ENCODE peak calls at places on chromosomes 4 and X, in eight cellular contexts. S is pancreas, P is mammary epithelial cell, F is vagina, A is Panc1, M is cardiac muscle cell, V is endodermal cell, K is ovary. Y is an unnamed sample.

GRCh38 chr4:73415807-73416238 is 11.7 kb downstream of the ALB start:
- DNase-seq in K (no peak), P (peak), M (no peak), F (no peak), S (no peak), A (no peak), V (no peak), Y (no peak)

GRCh38 chr4:42151568-42152506 is 618 bp downstream of the BEND4 start:
- DNase-seq in F (no peak), M (peak), K (no peak), A (no peak), P (no peak), S (peak), V (peak), Y (no peak)

GRCh38 chrX:82370978-82371646 is 1137.0 kb upstream of the POU3F4 start:
- DNase-seq in A (no peak), P (no peak), S (no peak), V (no peak), F (no peak), K (no peak), M (no peak), Y (no peak)

GRCh38 chrX:83845397-83845796 is 15.5 kb upstream of the CYLC1 start:
- DNase-seq in K (no peak), S (no peak), F (no peak), A (peak), V (peak), M (peak), P (peak), Y (no peak)

GRCh38 chrX:134764202-134764785 is 106.0 kb upstream of the PLAC1 start:
- DNase-seq in M (no peak), P (peak), F (no peak), A (peak), V (no peak), K (no peak), S (no peak), Y (no peak)

GRCh38 chr4:40200881-40201797 is 4.3 kb downstream of the RHOH start:
- DNase-seq in P (no peak), K (no peak), S (no peak), A (no peak), V (no peak), M (no peak), F (no peak), Y (peak)

GRCh38 chr4:22593933-22594332 is 78.1 kb upstream of the ADGRA3 start:
- DNase-seq in A (no peak), M (no peak), P (no peak), S (no peak), K (no peak), F (no peak), V (no peak), Y (no peak)

GRCh38 chr4:182367153-182367552 is 124.0 kb downstream of the TENM3 start:
- DNase-seq in F (no peak), S (no peak), A (no peak), K (no peak), P (no peak), M (no peak), V (no peak), Y (no peak)

GRCh38 chr4:71691416-71692073 is 92.3 kb downstream of the GC start:
- DNase-seq in V (no peak), P (no peak), F (no peak), M (no peak), S (no peak), K (no peak), A (no peak), Y (no peak)

GRCh38 chrX:37350034-37350365 is 836 bp downstream of the PRRG1 start:
- DNase-seq in V (no peak), A (no peak), K (no peak), P (peak), F (no peak), S (peak), M (no peak), Y (no peak)

GRCh38 chrX:16208601-16209000 is 41.3 kb downstream of the MAGEB17 start:
- DNase-seq in A (no peak), P (peak), V (peak), M (no peak), K (no peak), S (no peak), F (no peak), Y (no peak)

GRCh38 chrX:140050906-140051305 is 85.6 kb upstream of the CXorf66 start:
- DNase-seq in V (no peak), M (peak), S (no peak), A (no peak), P (no peak), F (no peak), K (no peak), Y (no peak)
- TF ChIP-seq CTCF in V (peak), M (peak), S (no peak), A (peak), P (peak), F (no peak), K (no peak), Y (peak)

GRCh38 chr4:86362510-86362909 is 2.7 kb upstream of the MAPK10 start:
- DNase-seq in P (no peak), K (no peak), V (no peak), A (no peak), S (no peak), M (no peak), F (no peak), Y (no peak)

GRCh38 chr4:86356831-86357230 is 3.0 kb downstream of the MAPK10 start:
- DNase-seq in M (no peak), S (no peak), V (no peak), A (no peak), P (no peak), K (no peak), F (no peak), Y (no peak)

GRCh38 chr4:86358176-86358701 is 1.6 kb downstream of the MAPK10 start:
- DNase-seq in P (no peak), M (peak), V (no peak), S (no peak), A (no peak), K (no peak), F (no peak), Y (no peak)

GRCh38 chr4:86357608-86358007 is 2.2 kb downstream of the MAPK10 start:
- DNase-seq in F (no peak), S (no peak), M (no peak), V (no peak), A (no peak), K (no peak), P (no peak), Y (no peak)

DNA sequence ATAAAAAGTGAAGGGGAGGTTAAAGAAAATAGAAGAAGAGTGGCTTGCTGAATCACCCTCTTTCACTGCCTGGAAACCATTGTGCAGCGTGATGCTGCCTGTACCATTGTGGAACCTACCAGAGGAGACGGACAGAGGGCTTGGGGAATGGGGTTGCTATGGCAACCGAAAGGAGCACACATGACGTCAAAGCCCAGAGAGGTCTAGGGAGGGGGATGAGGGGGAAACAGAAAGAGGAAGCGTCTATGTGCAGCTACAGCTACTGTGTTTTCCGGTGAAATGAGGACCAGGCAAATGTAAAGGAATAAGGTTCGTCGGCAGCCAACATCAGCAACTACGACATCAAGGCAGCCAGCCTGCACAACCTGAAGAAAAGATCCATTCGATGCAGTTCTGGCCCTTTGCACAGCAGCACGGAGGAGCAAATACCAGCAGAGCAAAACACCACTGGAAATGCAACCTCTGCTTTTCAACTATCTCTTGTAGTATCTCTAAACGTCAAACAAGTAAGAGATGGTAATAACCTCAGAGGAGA is at the start of gene MAPK10:
- DNase-seq in V (peak), M (peak), K (peak), F (no peak), S (peak), P (peak), A (no peak), Y (peak)
- H3K27ac ChIP-seq in V (peak), M (no peak), K (no peak), F (no peak), S (peak), P (no peak), A (no peak), Y (no peak)

GRCh38 chrX:112759512-112759911 is 79.8 kb upstream of the LHFPL1 start:
- DNase-seq in S (no peak), K (no peak), P (no peak), A (no peak), M (no peak), F (no peak), V (no peak), Y (no peak)

GRCh38 chrX:112766774-112767173 is 73.9 kb downstream of the AMOT start:
- DNase-seq in M (no peak), K (no peak), P (no peak), F (no peak), V (no peak), S (no peak), A (no peak), Y (no peak)

GRCh38 chrX:112760697-112761096 is 79.9 kb downstream of the AMOT start:
- DNase-seq in F (no peak), P (no peak), S (no peak), V (no peak), A (no peak), K (no peak), M (no peak), Y (no peak)

GRCh38 chrX:112761239-112762207 is 79.1 kb downstream of the AMOT start:
- DNase-seq in V (no peak), F (no peak), A (no peak), S (no peak), M (no peak), P (no peak), K (no peak), Y (no peak)
- H3K4me3 ChIP-seq in V (no peak), F (no peak), A (no peak), S (no peak), M (no peak), P (no peak), K (no peak), Y (no peak)

GRCh38 chr4:8192748-8193738 is 6.0 kb upstream of the SH3TC1 start:
- DNase-seq in K (no peak), F (no peak), V (no peak), P (no peak), M (no peak), A (peak), S (peak), Y (no peak)
- TF ChIP-seq CTCF in K (no peak), F (no peak), V (peak), P (peak), M (no peak), A (no peak), S (peak), Y (no peak)

DNA sequence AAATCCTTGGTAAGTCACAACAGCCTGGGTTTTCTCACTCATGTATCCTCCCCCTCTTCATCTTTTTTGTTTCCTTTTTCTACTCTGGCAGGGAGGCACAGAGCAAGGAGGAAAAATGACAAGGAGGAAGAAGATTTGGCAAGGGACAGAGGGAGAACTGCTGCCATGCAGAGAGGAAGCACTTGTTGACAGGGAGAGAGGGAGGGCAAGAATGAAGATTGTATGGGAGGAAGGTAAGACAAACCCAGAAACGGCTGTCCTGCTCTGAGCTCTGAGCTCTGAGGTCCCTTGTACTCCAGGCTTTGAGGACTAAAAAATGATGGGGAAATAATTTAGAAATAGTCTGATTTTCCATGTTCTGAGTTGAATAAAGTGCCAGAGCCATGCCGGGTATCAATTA is 123.9 kb downstream of the DCHS2 start:
- DNase-seq in M (no peak), V (no peak), S (no peak), P (no peak), F (no peak), A (no peak), K (no peak), Y (no peak)
- H3K27ac ChIP-seq in M (no peak), V (no peak), S (no peak), P (no peak), F (no peak), A (no peak), K (no peak), Y (no peak)

DNA sequence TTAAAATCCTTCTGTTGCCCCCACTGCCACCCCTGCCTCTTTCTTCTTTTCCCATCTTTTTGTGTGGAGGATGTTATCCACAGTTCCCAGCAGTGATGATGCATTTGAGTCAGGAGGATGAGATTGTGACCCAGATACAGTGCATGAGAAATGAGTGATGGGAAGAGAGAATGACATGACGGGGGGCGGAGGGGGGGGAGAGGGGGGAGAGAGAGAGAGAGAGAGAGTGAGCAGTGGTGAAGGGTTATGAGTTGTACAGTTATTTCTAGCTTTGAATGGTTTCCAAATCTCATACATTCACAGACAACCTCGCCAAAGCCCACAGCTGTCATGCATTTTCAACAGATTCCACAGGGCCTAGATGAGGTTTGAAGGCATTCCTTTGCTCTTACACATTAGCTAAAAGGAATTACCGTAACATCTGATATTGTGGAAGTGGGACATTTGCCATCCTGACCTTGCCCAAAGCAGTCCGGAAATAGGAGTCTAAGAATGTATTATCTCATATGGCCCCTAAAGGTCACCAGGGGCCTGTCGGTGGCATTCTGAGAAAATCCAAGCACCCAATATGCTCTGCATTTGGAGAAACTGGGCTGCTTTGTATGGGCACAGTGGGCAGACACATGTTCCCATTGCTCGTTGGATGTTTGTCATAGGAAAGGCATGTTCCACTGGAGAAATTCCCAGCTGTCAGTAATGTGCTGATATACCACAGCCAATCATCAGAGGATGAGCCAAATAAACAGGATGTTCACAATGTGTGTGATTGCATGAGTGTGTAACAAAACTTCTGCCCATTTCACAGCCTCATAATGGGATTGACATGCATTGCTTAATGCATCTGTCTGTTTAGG is 435.8 kb downstream of the SPRY1 start:
- DNase-seq in A (peak), S (no peak), F (no peak), M (peak), V (no peak), P (peak), K (no peak), Y (peak)
- H3K4me3 ChIP-seq in A (no peak), S (no peak), F (no peak), M (no peak), V (no peak), P (no peak), K (no peak), Y (no peak)

DNA sequence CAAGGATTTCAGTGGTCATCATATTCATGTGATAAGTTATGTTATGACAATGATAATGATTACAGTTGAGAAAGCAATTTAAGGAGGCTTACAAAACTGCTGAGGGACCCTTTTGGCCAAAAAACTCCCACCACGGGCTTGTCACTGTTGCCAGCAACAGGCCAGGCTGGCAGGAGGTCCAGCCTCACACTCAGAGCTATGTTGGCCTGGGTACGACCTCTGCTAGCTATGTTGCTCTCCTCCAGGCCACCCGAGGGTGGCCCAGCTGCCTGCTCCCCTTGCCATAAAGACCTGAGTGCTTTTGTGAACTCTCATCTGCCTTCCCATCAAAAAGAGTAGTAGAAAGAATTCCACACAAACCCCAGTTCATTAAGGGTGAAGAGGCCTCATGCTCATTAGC is 52.0 kb downstream of the MID1 start:
- DNase-seq in A (no peak), K (no peak), M (no peak), P (no peak), V (no peak), S (no peak), F (no peak), Y (no peak)
- TF ChIP-seq CTCF in A (no peak), K (no peak), M (no peak), P (no peak), V (no peak), S (no peak), F (no peak), Y (no peak)

DNA sequence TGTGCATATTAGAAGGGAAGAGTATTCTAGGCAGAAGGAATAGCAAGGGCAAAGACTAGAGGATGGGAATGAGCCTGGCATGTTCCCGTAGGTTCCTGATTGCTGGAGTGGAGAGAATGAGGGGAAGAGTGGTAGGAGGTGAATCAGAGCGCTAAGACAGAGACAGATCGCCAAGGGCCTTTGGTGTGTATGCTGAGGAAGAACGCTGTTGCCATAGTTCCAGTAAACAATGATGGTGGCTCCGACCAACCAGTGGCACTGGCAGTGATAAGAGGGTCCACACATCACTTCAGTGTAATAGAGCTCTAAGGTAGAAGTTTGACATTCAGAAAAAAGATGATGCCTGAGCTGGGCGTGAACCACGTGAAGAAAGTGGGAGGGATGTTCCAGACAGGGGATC is 966 bp downstream of the TBC1D25 start:
- DNase-seq in V (no peak), A (no peak), K (no peak), M (no peak), P (no peak), S (no peak), F (no peak), Y (no peak)
- H3K27ac ChIP-seq in V (no peak), A (peak), K (no peak), M (peak), P (peak), S (no peak), F (peak), Y (no peak)

DNA sequence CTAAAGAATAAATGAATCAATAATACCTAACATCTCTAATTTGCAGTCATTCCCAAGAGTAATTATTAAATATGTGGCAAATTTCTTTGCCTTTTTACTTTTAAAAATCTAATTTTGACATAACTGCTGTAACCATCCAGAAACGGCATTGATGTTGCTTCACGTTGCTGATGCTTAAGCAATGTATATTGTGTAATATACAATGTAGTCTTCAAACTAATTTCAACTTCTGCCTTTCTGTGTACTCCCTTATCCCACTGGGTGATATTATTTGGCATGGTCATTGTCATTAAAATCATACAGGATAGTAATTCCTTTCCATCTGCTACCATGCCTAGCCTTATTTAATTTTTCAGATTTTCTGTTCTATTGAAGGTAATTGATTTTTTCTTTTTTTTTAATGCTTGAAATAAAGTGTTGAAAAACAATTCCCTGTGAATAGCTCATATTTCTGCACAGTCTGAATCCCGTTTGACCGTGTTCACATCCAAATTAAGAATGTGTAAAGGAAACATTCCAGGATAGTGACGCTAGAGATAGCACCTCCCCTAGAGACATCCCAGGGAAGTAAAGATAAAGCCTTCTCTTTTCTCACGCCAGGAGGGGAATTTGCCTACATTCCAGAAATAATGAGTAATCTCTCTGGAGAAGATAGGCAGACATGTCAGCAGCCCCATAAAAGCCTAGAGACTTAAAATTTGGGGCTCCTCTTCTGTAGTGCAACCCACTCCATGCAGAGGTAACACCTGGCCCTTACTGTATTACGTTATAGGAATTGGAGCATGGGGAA is 8.6 kb downstream of the FAM200B start:
- DNase-seq in F (no peak), M (no peak), S (no peak), A (no peak), P (peak), K (no peak), V (peak), Y (peak)
- H3K4me3 ChIP-seq in F (no peak), M (no peak), S (no peak), A (no peak), P (no peak), K (no peak), V (peak), Y (no peak)

GRCh38 chr4:85760521-85760920 is 285.6 kb downstream of the ARHGAP24 start:
- DNase-seq in S (no peak), V (no peak), P (no peak), M (no peak), F (no peak), K (no peak), A (no peak), Y (no peak)

GRCh38 chr4:85759392-85759791 is 284.4 kb downstream of the ARHGAP24 start:
- DNase-seq in F (no peak), A (no peak), M (no peak), P (no peak), V (no peak), S (no peak), K (no peak), Y (no peak)

GRCh38 chr4:85755285-85755684 is 280.3 kb downstream of the ARHGAP24 start:
- DNase-seq in A (no peak), M (no peak), S (no peak), V (no peak), K (no peak), F (no peak), P (no peak), Y (no peak)

GRCh38 chr4:85761803-85762202 is 286.9 kb downstream of the ARHGAP24 start:
- DNase-seq in P (no peak), K (no peak), V (no peak), M (no peak), S (peak), F (no peak), A (no peak), Y (peak)

GRCh38 chr4:85756938-85757337 is 282.0 kb downstream of the ARHGAP24 start:
- DNase-seq in V (peak), P (no peak), S (no peak), F (no peak), A (no peak), M (peak), K (no peak), Y (no peak)
- TF ChIP-seq CTCF in V (peak), P (peak), S (peak), F (no peak), A (peak), M (peak), K (no peak), Y (peak)

Y was measured in AG04450.